ENCODE peak calls at places on chromosomes 7 and 10, in ten cellular contexts. One of them, this sample, is unnamed.

GRCh38 chr7:53383131-53383530 is 347.7 kb downstream of the POM121L12 start:
- DNase-seq in A549: no peak
- DNase-seq in astrocyte of the spinal cord: peak
- DNase-seq in fibroblast of pulmonary artery: no peak
- DNase-seq in fibroblast of lung: no peak
- DNase-seq in heart right ventricle: no peak
- DNase-seq in CD8-positive, alpha-beta T cell: no peak
- DNase-seq in CD8-positive, alpha-beta memory T cell: no peak
- DNase-seq in left ventricle myocardium inferior: no peak
- DNase-seq in psoas muscle: no peak
- DNase-seq in this sample: no peak

GRCh38 chr7:46131916-46132795 is 211.1 kb upstream of the IGFBP3 start:
- DNase-seq in A549: no peak
- DNase-seq in astrocyte of the spinal cord: peak
- DNase-seq in fibroblast of pulmonary artery: no peak
- DNase-seq in fibroblast of lung: no peak
- DNase-seq in heart right ventricle: no peak
- DNase-seq in CD8-positive, alpha-beta T cell: no peak
- DNase-seq in CD8-positive, alpha-beta memory T cell: no peak
- DNase-seq in left ventricle myocardium inferior: no peak
- DNase-seq in psoas muscle: no peak
- DNase-seq in this sample: no peak

GRCh38 chr7:31327071-31327470 is 13.5 kb downstream of the NEUROD6 start:
- DNase-seq in A549: no peak
- DNase-seq in astrocyte of the spinal cord: peak
- DNase-seq in fibroblast of pulmonary artery: no peak
- DNase-seq in fibroblast of lung: no peak
- DNase-seq in heart right ventricle: no peak
- DNase-seq in CD8-positive, alpha-beta T cell: no peak
- DNase-seq in CD8-positive, alpha-beta memory T cell: no peak
- DNase-seq in left ventricle myocardium inferior: no peak
- DNase-seq in psoas muscle: no peak
- DNase-seq in this sample: no peak

GRCh38 chr10:132977076-132977475 is 34.7 kb upstream of the CFAP46 start:
- DNase-seq in A549: no peak
- DNase-seq in astrocyte of the spinal cord: no peak
- DNase-seq in fibroblast of pulmonary artery: no peak
- DNase-seq in fibroblast of lung: no peak
- DNase-seq in heart right ventricle: no peak
- DNase-seq in CD8-positive, alpha-beta T cell: no peak
- DNase-seq in CD8-positive, alpha-beta memory T cell: peak
- DNase-seq in left ventricle myocardium inferior: peak
- DNase-seq in psoas muscle: no peak
- DNase-seq in this sample: no peak

GRCh38 chr7:23333671-23334246 is 34.6 kb downstream of the MALSU1 start:
- DNase-seq in A549: peak
- DNase-seq in astrocyte of the spinal cord: peak
- DNase-seq in fibroblast of pulmonary artery: peak
- DNase-seq in fibroblast of lung: peak
- DNase-seq in heart right ventricle: peak
- DNase-seq in CD8-positive, alpha-beta T cell: no peak
- DNase-seq in CD8-positive, alpha-beta memory T cell: no peak
- DNase-seq in left ventricle myocardium inferior: peak
- DNase-seq in psoas muscle: peak
- DNase-seq in this sample: peak

GRCh38 chr7:149580328-149580727 is 82.7 kb upstream of the ZNF746 start:
- DNase-seq in A549: no peak
- DNase-seq in astrocyte of the spinal cord: no peak
- DNase-seq in fibroblast of pulmonary artery: no peak
- DNase-seq in fibroblast of lung: no peak
- DNase-seq in heart right ventricle: no peak
- DNase-seq in CD8-positive, alpha-beta T cell: no peak
- DNase-seq in CD8-positive, alpha-beta memory T cell: no peak
- DNase-seq in left ventricle myocardium inferior: no peak
- DNase-seq in psoas muscle: no peak
- DNase-seq in this sample: no peak

GRCh38 chr10:3131098-3131497 is 41.5 kb downstream of the PITRM1 start:
- DNase-seq in A549: peak
- DNase-seq in astrocyte of the spinal cord: no peak
- DNase-seq in fibroblast of pulmonary artery: peak
- DNase-seq in fibroblast of lung: peak
- DNase-seq in heart right ventricle: no peak
- DNase-seq in CD8-positive, alpha-beta T cell: no peak
- DNase-seq in CD8-positive, alpha-beta memory T cell: no peak
- DNase-seq in left ventricle myocardium inferior: no peak
- DNase-seq in psoas muscle: no peak
- DNase-seq in this sample: no peak

GRCh38 chr7:7185382-7185989 is 3.1 kb downstream of the C1GALT1 start:
- DNase-seq in A549: no peak
- DNase-seq in astrocyte of the spinal cord: no peak
- DNase-seq in fibroblast of pulmonary artery: no peak
- DNase-seq in fibroblast of lung: no peak
- DNase-seq in heart right ventricle: no peak
- DNase-seq in CD8-positive, alpha-beta T cell: no peak
- DNase-seq in CD8-positive, alpha-beta memory T cell: no peak
- DNase-seq in left ventricle myocardium inferior: no peak
- DNase-seq in psoas muscle: no peak
- DNase-seq in this sample: no peak

GRCh38 chr7:322111-322671 is 32.2 kb downstream of the FOXL3 start:
- DNase-seq in A549: peak
- DNase-seq in astrocyte of the spinal cord: no peak
- DNase-seq in fibroblast of pulmonary artery: peak
- DNase-seq in fibroblast of lung: peak
- DNase-seq in heart right ventricle: peak
- DNase-seq in CD8-positive, alpha-beta T cell: peak
- DNase-seq in CD8-positive, alpha-beta memory T cell: peak
- DNase-seq in left ventricle myocardium inferior: peak
- DNase-seq in psoas muscle: peak
- DNase-seq in this sample: no peak

GRCh38 chr10:68135922-68136718 is 26.8 kb downstream of the MYPN start:
- DNase-seq in A549: peak
- DNase-seq in astrocyte of the spinal cord: peak
- DNase-seq in fibroblast of pulmonary artery: peak
- DNase-seq in fibroblast of lung: peak
- DNase-seq in heart right ventricle: no peak
- DNase-seq in CD8-positive, alpha-beta T cell: no peak
- DNase-seq in CD8-positive, alpha-beta memory T cell: no peak
- DNase-seq in left ventricle myocardium inferior: no peak
- DNase-seq in psoas muscle: no peak
- DNase-seq in this sample: peak

GRCh38 chr7:101126651-101127459 is at the start of gene SERPINE1:
- DNase-seq in A549: peak
- DNase-seq in astrocyte of the spinal cord: peak
- DNase-seq in fibroblast of pulmonary artery: peak
- DNase-seq in fibroblast of lung: peak
- DNase-seq in heart right ventricle: peak
- DNase-seq in CD8-positive, alpha-beta T cell: peak
- DNase-seq in CD8-positive, alpha-beta memory T cell: peak
- DNase-seq in left ventricle myocardium inferior: peak
- DNase-seq in psoas muscle: peak
- DNase-seq in this sample: peak

GRCh38 chr10:8596929-8597472 is 542.5 kb downstream of the GATA3 start:
- DNase-seq in A549: no peak
- DNase-seq in astrocyte of the spinal cord: no peak
- DNase-seq in fibroblast of pulmonary artery: no peak
- DNase-seq in fibroblast of lung: no peak
- DNase-seq in heart right ventricle: no peak
- DNase-seq in CD8-positive, alpha-beta T cell: no peak
- DNase-seq in CD8-positive, alpha-beta memory T cell: no peak
- DNase-seq in left ventricle myocardium inferior: no peak
- DNase-seq in psoas muscle: no peak
- DNase-seq in this sample: no peak

GRCh38 chr7:92714767-92715166 is 121.6 kb downstream of the CDK6 start:
- DNase-seq in A549: no peak
- DNase-seq in astrocyte of the spinal cord: peak
- DNase-seq in fibroblast of pulmonary artery: no peak
- DNase-seq in fibroblast of lung: no peak
- DNase-seq in heart right ventricle: no peak
- DNase-seq in CD8-positive, alpha-beta T cell: no peak
- DNase-seq in CD8-positive, alpha-beta memory T cell: no peak
- DNase-seq in left ventricle myocardium inferior: no peak
- DNase-seq in psoas muscle: no peak
- DNase-seq in this sample: no peak
- H3K4me3 ChIP-seq in A549: no peak
- H3K4me3 ChIP-seq in astrocyte of the spinal cord: no peak
- H3K4me3 ChIP-seq in fibroblast of pulmonary artery: no peak
- H3K4me3 ChIP-seq in fibroblast of lung: no peak
- H3K4me3 ChIP-seq in heart right ventricle: no peak
- H3K4me3 ChIP-seq in CD8-positive, alpha-beta T cell: no peak
- H3K4me3 ChIP-seq in CD8-positive, alpha-beta memory T cell: no peak
- H3K4me3 ChIP-seq in left ventricle myocardium inferior: no peak
- H3K4me3 ChIP-seq in psoas muscle: no peak
- H3K4me3 ChIP-seq in this sample: no peak

DNA sequence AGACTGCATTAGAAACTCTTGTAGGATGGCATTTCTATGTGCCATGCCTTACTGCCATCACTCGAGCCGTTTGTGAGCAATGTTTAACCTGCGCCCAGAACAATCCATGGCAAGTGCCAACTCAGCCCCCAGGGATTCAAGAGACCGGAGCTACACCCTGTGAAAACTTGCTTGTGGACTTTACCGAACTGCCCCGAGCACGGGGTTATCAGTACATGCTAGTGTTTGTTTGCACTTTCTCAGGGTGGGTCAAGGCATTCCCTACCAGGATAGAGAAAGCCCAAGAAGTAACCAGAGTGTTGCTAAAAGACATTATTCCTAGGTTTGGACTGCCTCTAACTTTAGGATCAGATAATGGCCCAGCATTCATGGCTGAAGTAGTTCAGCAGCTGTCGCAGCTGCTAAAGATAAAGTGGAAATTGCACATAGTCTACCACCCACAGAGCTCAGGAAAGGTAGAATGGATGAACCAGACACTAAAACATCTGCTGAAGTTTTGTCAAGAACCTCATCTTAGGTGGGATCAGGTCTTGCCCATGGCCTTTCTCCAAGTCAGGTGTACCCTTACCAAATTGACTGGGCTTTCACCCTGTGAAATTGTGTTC is 8.9 kb upstream of the CYREN start:
- DNase-seq in A549: no peak
- DNase-seq in astrocyte of the spinal cord: no peak
- DNase-seq in fibroblast of pulmonary artery: no peak
- DNase-seq in fibroblast of lung: no peak
- DNase-seq in heart right ventricle: no peak
- DNase-seq in CD8-positive, alpha-beta T cell: no peak
- DNase-seq in CD8-positive, alpha-beta memory T cell: peak
- DNase-seq in left ventricle myocardium inferior: no peak
- DNase-seq in psoas muscle: no peak
- DNase-seq in this sample: no peak
- H3K4me3 ChIP-seq in A549: no peak
- H3K4me3 ChIP-seq in astrocyte of the spinal cord: no peak
- H3K4me3 ChIP-seq in fibroblast of pulmonary artery: no peak
- H3K4me3 ChIP-seq in fibroblast of lung: no peak
- H3K4me3 ChIP-seq in heart right ventricle: no peak
- H3K4me3 ChIP-seq in CD8-positive, alpha-beta T cell: no peak
- H3K4me3 ChIP-seq in CD8-positive, alpha-beta memory T cell: no peak
- H3K4me3 ChIP-seq in left ventricle myocardium inferior: no peak
- H3K4me3 ChIP-seq in psoas muscle: no peak
- H3K4me3 ChIP-seq in this sample: no peak

GRCh38 chr7:47576909-47577255 is 5.0 kb downstream of the TNS3 start:
- DNase-seq in A549: no peak
- DNase-seq in astrocyte of the spinal cord: no peak
- DNase-seq in fibroblast of pulmonary artery: no peak
- DNase-seq in fibroblast of lung: no peak
- DNase-seq in heart right ventricle: no peak
- DNase-seq in CD8-positive, alpha-beta T cell: no peak
- DNase-seq in CD8-positive, alpha-beta memory T cell: no peak
- DNase-seq in left ventricle myocardium inferior: no peak
- DNase-seq in psoas muscle: no peak
- DNase-seq in this sample: no peak

GRCh38 chr7:47577351-47577919 is 4.5 kb downstream of the TNS3 start:
- DNase-seq in A549: no peak
- DNase-seq in astrocyte of the spinal cord: no peak
- DNase-seq in fibroblast of pulmonary artery: no peak
- DNase-seq in fibroblast of lung: peak
- DNase-seq in heart right ventricle: peak
- DNase-seq in CD8-positive, alpha-beta T cell: no peak
- DNase-seq in CD8-positive, alpha-beta memory T cell: no peak
- DNase-seq in left ventricle myocardium inferior: peak
- DNase-seq in psoas muscle: no peak
- DNase-seq in this sample: no peak

GRCh38 chr7:47580175-47580701 is 1.7 kb downstream of the TNS3 start:
- DNase-seq in A549: no peak
- DNase-seq in astrocyte of the spinal cord: no peak
- DNase-seq in fibroblast of pulmonary artery: peak
- DNase-seq in fibroblast of lung: peak
- DNase-seq in heart right ventricle: no peak
- DNase-seq in CD8-positive, alpha-beta T cell: no peak
- DNase-seq in CD8-positive, alpha-beta memory T cell: no peak
- DNase-seq in left ventricle myocardium inferior: no peak
- DNase-seq in psoas muscle: no peak
- DNase-seq in this sample: no peak

GRCh38 chr7:47579458-47579857 is 2.5 kb downstream of the TNS3 start:
- DNase-seq in A549: no peak
- DNase-seq in astrocyte of the spinal cord: no peak
- DNase-seq in fibroblast of pulmonary artery: no peak
- DNase-seq in fibroblast of lung: no peak
- DNase-seq in heart right ventricle: no peak
- DNase-seq in CD8-positive, alpha-beta T cell: no peak
- DNase-seq in CD8-positive, alpha-beta memory T cell: no peak
- DNase-seq in left ventricle myocardium inferior: no peak
- DNase-seq in psoas muscle: no peak
- DNase-seq in this sample: no peak

DNA sequence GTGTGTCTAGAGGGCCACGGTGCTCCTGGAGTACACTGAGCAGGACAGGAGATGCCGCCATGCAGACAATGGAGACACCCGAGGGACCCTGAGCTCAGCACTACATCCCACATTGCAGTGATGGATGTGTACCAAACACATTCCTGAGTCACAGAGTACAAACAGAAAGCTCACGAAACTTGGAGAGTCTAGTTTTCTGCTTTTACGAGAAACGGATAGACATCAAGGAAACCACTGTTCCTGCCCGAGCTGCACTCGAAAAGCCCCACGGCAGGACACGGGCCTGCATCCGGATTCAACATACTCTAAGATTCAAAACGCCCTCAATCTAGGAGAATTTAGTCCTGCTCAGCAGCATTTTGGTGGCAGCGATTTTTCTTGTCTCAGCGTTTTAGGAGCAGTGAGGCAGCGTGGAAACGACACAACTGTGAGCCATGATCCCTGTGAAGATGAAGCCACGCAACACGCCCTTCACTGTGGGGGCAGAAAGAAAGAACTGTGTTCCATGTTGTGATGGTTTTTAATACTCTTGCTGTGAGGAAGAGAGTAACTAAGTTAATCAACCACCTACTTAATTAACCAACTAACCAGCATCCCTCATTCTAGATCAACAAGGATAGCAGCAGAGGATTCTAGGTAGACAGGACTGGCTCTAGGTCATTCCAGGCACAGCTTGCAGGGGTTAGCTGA is 3.2 kb downstream of the TNS3 start:
- DNase-seq in A549: no peak
- DNase-seq in astrocyte of the spinal cord: peak
- DNase-seq in fibroblast of pulmonary artery: peak
- DNase-seq in fibroblast of lung: peak
- DNase-seq in heart right ventricle: no peak
- DNase-seq in CD8-positive, alpha-beta T cell: no peak
- DNase-seq in CD8-positive, alpha-beta memory T cell: no peak
- DNase-seq in left ventricle myocardium inferior: no peak
- DNase-seq in psoas muscle: no peak
- DNase-seq in this sample: peak
- H3K4me3 ChIP-seq in A549: peak
- H3K4me3 ChIP-seq in astrocyte of the spinal cord: no peak
- H3K4me3 ChIP-seq in fibroblast of pulmonary artery: no peak
- H3K4me3 ChIP-seq in fibroblast of lung: no peak
- H3K4me3 ChIP-seq in heart right ventricle: peak
- H3K4me3 ChIP-seq in CD8-positive, alpha-beta T cell: no peak
- H3K4me3 ChIP-seq in CD8-positive, alpha-beta memory T cell: no peak
- H3K4me3 ChIP-seq in left ventricle myocardium inferior: peak
- H3K4me3 ChIP-seq in psoas muscle: no peak
- H3K4me3 ChIP-seq in this sample: no peak

GRCh38 chr7:43834463-43835251 is 34.7 kb downstream of the MRPS24 start:
- DNase-seq in A549: no peak
- DNase-seq in astrocyte of the spinal cord: peak
- DNase-seq in fibroblast of pulmonary artery: peak
- DNase-seq in fibroblast of lung: peak
- DNase-seq in heart right ventricle: no peak
- DNase-seq in CD8-positive, alpha-beta T cell: peak
- DNase-seq in CD8-positive, alpha-beta memory T cell: peak
- DNase-seq in left ventricle myocardium inferior: no peak
- DNase-seq in psoas muscle: no peak
- DNase-seq in this sample: no peak
- H3K4me3 ChIP-seq in A549: peak
- H3K4me3 ChIP-seq in astrocyte of the spinal cord: no peak
- H3K4me3 ChIP-seq in fibroblast of pulmonary artery: no peak
- H3K4me3 ChIP-seq in fibroblast of lung: no peak
- H3K4me3 ChIP-seq in heart right ventricle: peak
- H3K4me3 ChIP-seq in CD8-positive, alpha-beta T cell: peak
- H3K4me3 ChIP-seq in CD8-positive, alpha-beta memory T cell: peak
- H3K4me3 ChIP-seq in left ventricle myocardium inferior: peak
- H3K4me3 ChIP-seq in psoas muscle: peak
- H3K4me3 ChIP-seq in this sample: no peak

This sample was measured in AG09309.